ENCODE peak calls at places on chromosome 16, in nine cellular contexts. C, L, U, F, M, T, N, G and Q are unnamed samples.
A peak's percentile ranks its signal among the peaks of the same experiment; 100 is the strongest.

GRCh38 chr16:62149646-62150045 is 113.4 kb upstream of the CDH8 start:
- DNase-seq in T (no peak), G (no peak), F (no peak), L (no peak), N (no peak), C (no peak), M (no peak), U (peak; percentile 24), Q (no peak)

GRCh38 chr16:84999200-84999599 is 12.1 kb downstream of the ZDHHC7 start:
- DNase-seq in T (no peak), C (no peak), G (no peak), M (no peak), N (no peak), L (no peak), F (no peak), U (no peak), Q (no peak)

GRCh38 chr16:28292731-28293588 is 635 bp downstream of the SBK1 start:
- DNase-seq in N (no peak), U (no peak), T (no peak), M (no peak), C (no peak), F (no peak), L (no peak), G (no peak), Q (no peak)

GRCh38 chr16:85777583-85778310 is 21.6 kb downstream of the EMC8 start:
- DNase-seq in G (no peak), L (no peak), C (no peak), N (no peak), F (no peak), M (no peak), T (no peak), U (no peak), Q (peak; percentile 12)

GRCh38 chr16:67967183-67967955 is 1.1 kb downstream of the SLC12A4 start:
- DNase-seq in L (no peak), N (peak; percentile 47), G (peak; percentile 44), T (peak; percentile 47), M (no peak), C (no peak), F (no peak), U (no peak), Q (no peak)

GRCh38 chr16:638034-638543 is 2.0 kb upstream of the METTL26 start:
- DNase-seq in F (no peak), T (no peak), M (no peak), C (no peak), U (no peak), G (no peak), L (no peak), N (no peak), Q (no peak)

GRCh38 chr16:70395345-70395901 is 43.5 kb downstream of the ST3GAL2 start:
- DNase-seq in U (peak; percentile 50), T (peak; percentile 15), C (peak; percentile 55), N (peak; percentile 59), M (peak; percentile 80), L (peak; percentile 95), G (peak; percentile 71), F (peak; percentile 22), Q (no peak)

GRCh38 chr16:1258218-1258587 is 2.3 kb downstream of the TPSD1 start:
- DNase-seq in G (no peak), L (no peak), M (no peak), F (no peak), U (no peak), T (no peak), N (no peak), C (no peak), Q (no peak)

GRCh38 chr16:10752843-10753523 is 9.3 kb downstream of the NUBP1 start:
- DNase-seq in C (no peak), L (no peak), M (peak; percentile 83), F (no peak), N (peak; percentile 70), T (no peak), U (no peak), G (no peak), Q (no peak)

GRCh38 chr16:67723151-67723915 is 4.2 kb upstream of the GFOD2 start:
- DNase-seq in G (no peak), C (no peak), F (no peak), U (peak; percentile 83), N (no peak), L (no peak), T (peak; percentile 28), M (no peak), Q (peak; percentile 57)

GRCh38 chr16:86245895-86246294 is 264.4 kb upstream of the FOXF1 start:
- DNase-seq in C (no peak), L (no peak), T (no peak), F (no peak), U (no peak), N (no peak), M (no peak), G (no peak), Q (no peak)

GRCh38 chr16:85253127-85253941 is 141.1 kb upstream of the CIBAR2 start:
- DNase-seq in M (peak; percentile 72), L (peak; percentile 91), G (peak; percentile 68), F (peak; percentile 17), T (no peak), C (peak; percentile 65), N (peak; percentile 83), U (peak; percentile 68), Q (no peak)

GRCh38 chr16:17396762-17397498 is 73.8 kb downstream of the XYLT1 start:
- DNase-seq in L (no peak), M (no peak), U (no peak), G (no peak), T (peak; percentile 30), N (no peak), F (peak; percentile 10), C (peak; percentile 41), Q (no peak)

GRCh38 chr16:72195609-72196008 is 23.7 kb upstream of the PMFBP1 start:
- DNase-seq in G (no peak), L (no peak), C (no peak), T (no peak), U (no peak), N (no peak), M (no peak), F (no peak), Q (no peak)